ENCODE peak calls at places on chromosomes 4 and X, in four cellular contexts. K, S, G and Q are unnamed samples.

GRCh38 chrX:44765556-44765955 is 78.3 kb upstream of the DUSP21 start:
- DNase-seq in K (no peak), S (no peak), G (no peak), Q (peak; percentile 4)

GRCh38 chrX:1434871-1435240 is 17.9 kb downstream of the ASMTL start:
- DNase-seq in K (no peak), S (no peak), G (no peak), Q (no peak)

GRCh38 chr4:73998040-73999011 is at the start of gene CXCL5:
- DNase-seq in K (peak; percentile 26), S (no peak), G (no peak), Q (peak; percentile 54)

GRCh38 chr4:186725422-186726149 is 1.9 kb upstream of the FAT1 start:
- DNase-seq in K (peak; percentile 63), S (no peak), G (no peak), Q (peak; percentile 85)

GRCh38 chr4:88443486-88443885 is 13.4 kb upstream of the HERC5 start:
- DNase-seq in K (no peak), S (no peak), G (no peak), Q (no peak)

GRCh38 chrX:103175944-103176753 is 38.8 kb upstream of the BEX4 start:
- DNase-seq in K (peak; percentile 39), S (peak; percentile 49), G (peak; percentile 1), Q (peak; percentile 73)

GRCh38 chr4:152590179-152591031 is 54.5 kb upstream of the FBXW7 start:
- DNase-seq in K (no peak), S (no peak), G (no peak), Q (peak; percentile 91)

GRCh38 chr4:2511645-2512131 is 24.8 kb upstream of the FAM193A start:
- DNase-seq in K (no peak), S (no peak), G (no peak), Q (no peak)

GRCh38 chr4:107658400-107659326 is 61.4 kb downstream of the PAPSS1 start:
- DNase-seq in K (no peak), S (no peak), G (no peak), Q (no peak)

GRCh38 chr4:64584981-64585557 is 175.8 kb upstream of the TECRL start:
- DNase-seq in K (peak; percentile 29), S (no peak), G (no peak), Q (no peak)

GRCh38 chrX:130170752-130171445 is 863 bp upstream of the RAB33A start:
- DNase-seq in K (peak; percentile 53), S (peak; percentile 57), G (peak; percentile 19), Q (peak; percentile 37)

GRCh38 chr4:55125087-55125721 is at the start of gene KDR:
- DNase-seq in K (peak; percentile 65), S (no peak), G (no peak), Q (peak; percentile 62)

GRCh38 chr4:153651961-153652784 is 31.9 kb upstream of the TLR2 start:
- DNase-seq in K (no peak), S (no peak), G (no peak), Q (peak; percentile 60)

GRCh38 chr4:145034727-145035211 is 63.2 kb downstream of the ANAPC10 start:
- DNase-seq in K (no peak), S (no peak), G (no peak), Q (peak; percentile 42)

GRCh38 chr4:19776021-19776459 is 475.7 kb upstream of the SLIT2 start:
- DNase-seq in K (peak; percentile 9), S (no peak), G (no peak), Q (peak; percentile 73)

GRCh38 chrX:106619797-106620196 is 8.0 kb downstream of the RADX start:
- DNase-seq in K (no peak), S (no peak), G (no peak), Q (no peak)

GRCh38 chr4:173448557-173448918 is 49.6 kb upstream of the SCRG1 start:
- DNase-seq in K (no peak), S (no peak), G (no peak), Q (peak; percentile 64)

GRCh38 chr4:43765514-43765913 is 683.1 kb downstream of the KCTD8 start:
- DNase-seq in K (no peak), S (no peak), G (no peak), Q (no peak)

GRCh38 chrX:51893931-51894696 is 691 bp downstream of the MAGED1 start:
- DNase-seq in K (peak; percentile 23), S (peak; percentile 1), G (no peak), Q (peak; percentile 40)

GRCh38 chrX:150219374-150220185 is 143.5 kb upstream of the MAMLD1 start:
- DNase-seq in K (no peak), S (no peak), G (no peak), Q (peak; percentile 71)

GRCh38 chr4:22021116-22021515 is 72.5 kb upstream of the KCNIP4 start:
- DNase-seq in K (no peak), S (no peak), G (no peak), Q (no peak)

GRCh38 chrX:40097492-40098263 is at the start of gene BCOR:
- DNase-seq in K (no peak), S (peak; percentile 52), G (no peak), Q (peak; percentile 60)